ENCODE peak calls at places on chromosomes 3 and 15, in four cellular contexts. M is iPS-NIHi11, X is GM03348, T is myocyte. K is an unnamed sample.

GRCh38 chr15:100928632-100929280 is 9.6 kb downstream of the LRRK1 start:
- DNase-seq in M (no peak), X (no peak), T (no peak), K (no peak)

GRCh38 chr15:88644741-88645140 is 5.9 kb downstream of the ISG20 start:
- DNase-seq in M (no peak), X (no peak), T (no peak), K (no peak)

GRCh38 chr3:38479431-38480092 is 16.6 kb upstream of the EXOG start:
- DNase-seq in X (peak), T (peak), M (peak), K (peak)

GRCh38 chr3:8816106-8816505 is 46.7 kb upstream of the OXTR start:
- DNase-seq in X (no peak), T (no peak), M (no peak), K (no peak)

GRCh38 chr3:28986922-28987321 is 293.9 kb upstream of the RBMS3 start:
- DNase-seq in M (no peak), T (no peak), X (no peak), K (no peak)

GRCh38 chr15:79829950-79830349 is 66.9 kb downstream of the MTHFS start:
- DNase-seq in M (no peak), X (no peak), T (no peak), K (no peak)

GRCh38 chr15:99443768-99444446 is 121.9 kb upstream of the MEF2A start:
- DNase-seq in X (peak), M (no peak), T (peak), K (no peak)

GRCh38 chr15:80003171-80003570 is 32.2 kb upstream of the BCL2A1 start:
- DNase-seq in T (no peak), X (no peak), M (no peak), K (no peak)

GRCh38 chr3:182241777-182242556 is 530.2 kb downstream of the SOX2 start:
- DNase-seq in M (no peak), T (peak), X (no peak), K (no peak)

GRCh38 chr3:7504886-7505775 is 644.2 kb downstream of the GRM7 start:
- DNase-seq in T (no peak), X (no peak), M (no peak), K (no peak)

GRCh38 chr15:62737551-62737950 is 305.0 kb upstream of the TPM1 start:
- DNase-seq in T (no peak), M (no peak), X (peak), K (peak)

K was measured in GM23248.